ENCODE peak calls at places on chromosomes 4 and X, in ten cellular contexts. O, U, W, E, D, F, N, Y, S and Z are unnamed samples.

GRCh38 chr4:167854881-167855280 is 237.5 kb upstream of the ANXA10 start:
- DNase-seq in F (no peak), U (no peak), Y (no peak), D (no peak), E (no peak), S (peak; percentile 3), O (no peak), N (no peak), W (no peak), Z (no peak)

GRCh38 chr4:20445933-20446723 is 194.4 kb downstream of the SLIT2 start:
- DNase-seq in E (peak; percentile 91), O (peak; percentile 69), N (no peak), D (no peak), S (no peak), Y (peak; percentile 31), U (peak; percentile 64), F (no peak), W (no peak), Z (no peak)

GRCh38 chr4:148289740-148290139 is 152.5 kb downstream of the NR3C2 start:
- DNase-seq in Y (no peak), U (no peak), D (no peak), E (no peak), O (no peak), N (no peak), F (peak; percentile 10), W (no peak), S (no peak), Z (no peak)

GRCh38 chr4:5416637-5417036 is 291.7 kb downstream of the EVC2 start:
- DNase-seq in U (no peak), S (no peak), O (no peak), F (no peak), N (no peak), Y (no peak), W (no peak), E (no peak), D (no peak), Z (no peak)

GRCh38 chrX:39453847-39454645 is 643.7 kb downstream of the BCOR start:
- DNase-seq in D (no peak), O (no peak), Y (no peak), S (no peak), U (no peak), F (no peak), E (no peak), N (no peak), W (no peak), Z (no peak)

GRCh38 chr4:2251073-2251794 is 9.3 kb upstream of the HAUS3 start:
- DNase-seq in N (no peak), F (no peak), E (no peak), D (no peak), W (no peak), U (no peak), O (no peak), S (no peak), Y (no peak), Z (no peak)

GRCh38 chr4:31370866-31371465 is 650.8 kb downstream of the PCDH7 start:
- DNase-seq in U (peak; percentile 65), O (peak; percentile 67), W (peak; percentile 19), E (peak; percentile 52), F (peak; percentile 73), D (peak; percentile 75), S (peak; percentile 39), Y (peak; percentile 39), N (peak; percentile 37), Z (peak; percentile 79)

GRCh38 chrX:66046612-66047235 is 6.8 kb upstream of the VSIG4 start:
- DNase-seq in O (no peak), F (no peak), W (peak; percentile 25), Y (no peak), U (no peak), S (peak; percentile 0), D (no peak), E (no peak), N (no peak), Z (peak; percentile 57)

GRCh38 chrX:119647552-119648420 is 41.6 kb upstream of the NKRF start:
- DNase-seq in E (no peak), N (no peak), W (no peak), O (no peak), D (no peak), Y (no peak), S (no peak), U (no peak), F (no peak), Z (no peak)

GRCh38 chr4:28776004-28776403 is 1915.4 kb downstream of the STIM2 start:
- DNase-seq in N (no peak), F (no peak), W (no peak), E (no peak), Y (no peak), D (no peak), U (no peak), O (peak; percentile 22), S (no peak), Z (no peak)

GRCh38 chrX:153650959-153651358 is 4.0 kb downstream of the DUSP9 start:
- DNase-seq in U (no peak), O (no peak), E (no peak), Y (no peak), W (no peak), S (no peak), F (no peak), N (no peak), D (no peak), Z (no peak)

GRCh38 chr4:138344064-138344463 is 101.9 kb upstream of the SLC7A11 start:
- DNase-seq in S (no peak), N (no peak), F (no peak), W (no peak), O (no peak), Y (no peak), U (no peak), D (no peak), E (no peak), Z (no peak)

GRCh38 chrX:45803383-45803921 is 602.8 kb upstream of the DIPK2B start:
- DNase-seq in O (peak; percentile 90), Y (no peak), N (no peak), U (no peak), F (no peak), S (peak; percentile 90), W (no peak), E (peak; percentile 90), D (peak; percentile 95), Z (no peak)
- H3K9ac ChIP-seq in O (no peak overlapping the region), Y (no peak overlapping the region), N (no peak overlapping the region), U (no peak overlapping the region), F (no peak overlapping the region), S (peak overlapping the region; percentile 86), W (no peak overlapping the region), E (peak overlapping the region; percentile 90), D (peak overlapping the region; percentile 78), Z (no peak overlapping the region)

DNA sequence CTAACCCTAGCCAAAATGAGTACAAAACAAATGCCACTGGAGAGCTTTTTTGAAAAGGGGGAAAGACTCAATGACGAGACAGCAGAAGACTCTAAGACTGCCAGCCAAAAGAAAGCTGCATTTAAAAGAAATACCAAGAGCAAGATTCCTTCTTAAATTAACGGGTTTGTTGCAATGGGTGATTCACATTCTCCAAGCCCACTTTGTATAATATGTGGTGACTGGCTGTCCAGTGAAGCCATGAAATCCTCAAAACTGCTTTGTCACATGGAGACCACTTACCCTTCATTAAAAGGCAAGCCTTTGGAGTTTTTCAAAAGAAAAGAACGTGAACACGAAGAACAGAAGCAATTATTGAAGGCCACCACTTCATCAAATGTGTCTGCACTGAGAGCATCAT is 68.2 kb downstream of the MRPL1 start:
- DNase-seq in W (no peak), Y (no peak), O (no peak), D (no peak), N (no peak), E (peak; percentile 62), F (no peak), U (no peak), S (peak; percentile 25), Z (no peak)
- H3K9ac ChIP-seq in W (no peak overlapping the region), Y (no peak overlapping the region), O (no peak overlapping the region), D (peak overlapping the region; percentile 55), N (no peak overlapping the region), E (no peak overlapping the region), F (no peak overlapping the region), U (no peak overlapping the region), S (peak overlapping the region; percentile 27), Z (no peak overlapping the region)

DNA sequence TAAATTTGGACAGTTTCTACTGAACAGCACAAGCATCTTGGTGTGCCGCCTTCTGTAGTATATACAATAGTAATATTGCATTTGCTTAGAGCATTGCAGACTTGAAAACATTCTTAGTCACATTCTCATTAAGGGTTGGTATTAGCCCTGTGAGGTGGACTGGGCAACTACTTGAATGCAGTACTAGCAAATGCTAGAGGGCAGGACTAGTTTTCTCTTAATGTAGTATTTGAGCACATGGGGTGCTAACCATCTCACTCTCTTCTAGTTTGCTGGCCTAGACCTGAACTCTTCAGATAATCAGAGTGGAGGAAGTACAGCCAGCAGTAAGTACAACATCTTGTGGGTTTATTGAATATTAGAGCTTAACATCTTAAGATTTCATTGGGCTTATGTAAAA is 3.2 kb downstream of the DDX3X start:
- DNase-seq in D (peak; percentile 25), N (no peak), F (no peak), Y (no peak), S (peak; percentile 41), W (no peak), U (no peak), O (no peak), E (no peak), Z (no peak)
- H3K9ac ChIP-seq in D (no peak overlapping the region), N (no peak overlapping the region), F (peak overlapping the region; percentile 22), Y (no peak overlapping the region), S (peak overlapping the region; percentile 100), W (peak overlapping the region; percentile 94), U (no peak overlapping the region), O (no peak overlapping the region), E (peak overlapping the region; percentile 100), Z (no peak overlapping the region)

GRCh38 chr4:87983996-87984395 is 8.5 kb downstream of the SPP1 start:
- DNase-seq in U (no peak), N (no peak), O (no peak), W (no peak), F (no peak), E (no peak), S (no peak), Y (no peak), D (no peak), Z (no peak)

GRCh38 chr4:87985887-87986200 is 10.3 kb downstream of the SPP1 start:
- DNase-seq in F (no peak), Y (no peak), U (no peak), O (no peak), S (no peak), D (no peak), N (no peak), E (no peak), W (no peak), Z (no peak)

GRCh38 chr4:87985097-87985886 is 9.8 kb downstream of the SPP1 start:
- DNase-seq in U (peak; percentile 70), Y (no peak), N (peak; percentile 70), O (peak; percentile 43), W (no peak), E (peak; percentile 64), F (peak; percentile 86), D (peak; percentile 74), S (peak; percentile 63), Z (peak; percentile 78)

GRCh38 chr4:87989765-87990164 is 14.3 kb downstream of the SPP1 start:
- DNase-seq in S (no peak), N (no peak), Y (no peak), O (no peak), F (no peak), W (no peak), U (no peak), E (no peak), D (no peak), Z (no peak)

DNA sequence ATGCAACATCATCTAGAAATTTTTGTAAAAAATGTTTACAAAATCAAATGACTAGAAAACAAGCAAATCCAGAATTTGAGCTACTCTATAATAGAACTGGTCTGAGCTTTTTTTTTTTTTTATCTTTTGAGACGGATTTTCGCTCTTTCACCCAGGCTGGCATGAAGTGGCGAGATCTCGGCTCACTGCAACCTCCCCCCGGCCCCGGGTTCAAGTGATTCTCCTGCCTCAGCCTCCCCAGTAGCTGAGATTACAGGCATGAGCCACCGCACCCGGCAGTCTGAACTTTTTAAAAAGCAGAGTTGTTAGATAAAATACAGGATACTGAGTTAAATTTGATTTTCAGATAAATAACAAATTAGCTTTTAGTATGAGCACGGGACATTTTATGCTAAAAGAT is 11.0 kb downstream of the SPP1 start:
- DNase-seq in O (no peak), F (no peak), Y (no peak), S (no peak), N (no peak), W (no peak), U (no peak), E (no peak), D (no peak), Z (no peak)
- H3K9ac ChIP-seq in O (no peak overlapping the region), F (no peak overlapping the region), Y (no peak overlapping the region), S (no peak overlapping the region), N (no peak overlapping the region), W (no peak overlapping the region), U (no peak overlapping the region), E (no peak overlapping the region), D (no peak overlapping the region), Z (no peak overlapping the region)